ENCODE peak calls at places on chromosomes 13 and 19, in five cellular contexts. One of them, this sample, is unnamed.
A peak's percentile ranks its signal among the peaks of the same experiment; 100 is the strongest.

GRCh38 chr13:43787518-43787891 is 733 bp upstream of the ENOX1 start:
- DNase-seq in K562: no peak
- DNase-seq in H1: no peak
- DNase-seq in SK-N-SH: no peak
- DNase-seq in HCT116: no peak
- DNase-seq in this sample: no peak

GRCh38 chr19:48618278-48618915 is 581 bp downstream of the RPL18 start:
- DNase-seq in K562: no peak
- DNase-seq in H1: no peak
- DNase-seq in SK-N-SH: no peak
- DNase-seq in HCT116: no peak
- DNase-seq in this sample: no peak

GRCh38 chr13:105611424-105611823 is 924.0 kb downstream of the EFNB2 start:
- DNase-seq in K562: no peak
- DNase-seq in H1: no peak
- DNase-seq in SK-N-SH: no peak
- DNase-seq in HCT116: no peak
- DNase-seq in this sample: no peak

GRCh38 chr19:58407658-58408151 is 744 bp upstream of the ZNF584 start:
- DNase-seq in K562: no peak
- DNase-seq in H1: no peak
- DNase-seq in SK-N-SH: no peak
- DNase-seq in HCT116: no peak
- DNase-seq in this sample: no peak

GRCh38 chr19:8097198-8097597 is 44.6 kb downstream of the CCL25 start:
- DNase-seq in K562: no peak
- DNase-seq in H1: no peak
- DNase-seq in SK-N-SH: no peak
- DNase-seq in HCT116: no peak
- DNase-seq in this sample: no peak

GRCh38 chr13:103403148-103403740 is 337.0 kb upstream of the SLC10A2 start:
- DNase-seq in K562: no peak
- DNase-seq in H1: no peak
- DNase-seq in SK-N-SH: no peak
- DNase-seq in HCT116: no peak
- DNase-seq in this sample: no peak

GRCh38 chr13:110047511-110047910 is 259.4 kb downstream of the COL4A1 start:
- DNase-seq in K562: no peak
- DNase-seq in H1: no peak
- DNase-seq in SK-N-SH: peak; percentile 42
- DNase-seq in HCT116: no peak
- DNase-seq in this sample: no peak

GRCh38 chr13:61880576-61881283 is 465.1 kb upstream of the PCDH20 start:
- DNase-seq in K562: peak; percentile 7
- DNase-seq in H1: no peak
- DNase-seq in SK-N-SH: peak; percentile 24
- DNase-seq in HCT116: peak; percentile 26
- DNase-seq in this sample: no peak

GRCh38 chr13:91722267-91722884 is 324.0 kb downstream of the GPC5 start:
- DNase-seq in K562: peak; percentile 66
- DNase-seq in H1: no peak
- DNase-seq in SK-N-SH: peak; percentile 36
- DNase-seq in HCT116: no peak
- DNase-seq in this sample: peak; percentile 32

GRCh38 chr19:48170817-48171347 is 402 bp downstream of the ZSWIM9 start:
- DNase-seq in K562: no peak
- DNase-seq in H1: no peak
- DNase-seq in SK-N-SH: peak; percentile 64
- DNase-seq in HCT116: no peak
- DNase-seq in this sample: no peak

GRCh38 chr19:35045667-35046300 is 4.3 kb downstream of the HPN start:
- DNase-seq in K562: peak; percentile 59
- DNase-seq in H1: no peak
- DNase-seq in SK-N-SH: peak; percentile 51
- DNase-seq in HCT116: no peak
- DNase-seq in this sample: peak; percentile 42

GRCh38 chr13:66855110-66855509 is 375.0 kb downstream of the PCDH9 start:
- DNase-seq in K562: no peak
- DNase-seq in H1: no peak
- DNase-seq in SK-N-SH: no peak
- DNase-seq in HCT116: no peak
- DNase-seq in this sample: no peak

GRCh38 chr19:18754501-18754900 is 36.6 kb downstream of the COMP start:
- DNase-seq in K562: no peak
- DNase-seq in H1: no peak
- DNase-seq in SK-N-SH: no peak
- DNase-seq in HCT116: no peak
- DNase-seq in this sample: no peak

GRCh38 chr19:11019824-11020223 is 59.0 kb downstream of the SMARCA4 start:
- DNase-seq in K562: no peak
- DNase-seq in H1: no peak
- DNase-seq in SK-N-SH: no peak
- DNase-seq in HCT116: no peak
- DNase-seq in this sample: no peak

GRCh38 chr13:80923907-80924306 is 583.0 kb upstream of the SPRY2 start:
- DNase-seq in K562: no peak
- DNase-seq in H1: no peak
- DNase-seq in SK-N-SH: peak; percentile 3
- DNase-seq in HCT116: no peak
- DNase-seq in this sample: peak; percentile 48

DNA sequence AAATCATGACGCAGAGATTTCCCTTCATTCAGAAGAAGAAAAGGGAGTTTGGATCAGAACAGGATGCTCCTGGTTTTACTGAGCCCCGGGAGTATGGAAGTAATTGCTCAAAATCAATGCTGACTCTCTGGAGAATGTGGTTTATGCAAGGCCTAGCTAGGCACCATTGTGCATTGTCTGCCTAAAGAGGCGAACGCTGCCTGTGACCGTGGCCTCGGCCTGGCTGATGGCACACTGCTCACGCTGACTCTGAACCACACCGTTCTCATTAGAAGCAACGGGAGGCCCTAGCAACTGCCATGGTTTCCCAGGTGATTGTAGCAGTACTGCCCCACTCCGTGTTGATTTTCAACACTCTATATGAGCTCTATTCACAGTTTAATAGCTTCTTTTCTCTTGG is 41.7 kb upstream of the UBL3 start:
- DNase-seq in K562: no peak
- DNase-seq in H1: no peak
- DNase-seq in SK-N-SH: no peak
- DNase-seq in HCT116: no peak
- DNase-seq in this sample: no peak
- TF ChIP-seq JUND in K562: no peak
- TF ChIP-seq JUND in H1: no peak
- TF ChIP-seq JUND in SK-N-SH: no peak
- TF ChIP-seq JUND in HCT116: no peak
- TF ChIP-seq JUND in this sample: no peak

GRCh38 chr19:30708416-30708815 is 336.2 kb downstream of the ZNF536 start:
- DNase-seq in K562: no peak
- DNase-seq in H1: no peak
- DNase-seq in SK-N-SH: no peak
- DNase-seq in HCT116: no peak
- DNase-seq in this sample: no peak
- TF ChIP-seq JUND in K562: no peak
- TF ChIP-seq JUND in H1: no peak
- TF ChIP-seq JUND in SK-N-SH: no peak
- TF ChIP-seq JUND in HCT116: no peak
- TF ChIP-seq JUND in this sample: no peak

GRCh38 chr13:95206116-95206515 is 95.1 kb downstream of the ABCC4 start:
- DNase-seq in K562: no peak
- DNase-seq in H1: no peak
- DNase-seq in SK-N-SH: no peak
- DNase-seq in HCT116: no peak
- DNase-seq in this sample: no peak

GRCh38 chr13:95199896-95200295 is 101.4 kb downstream of the ABCC4 start:
- DNase-seq in K562: no peak
- DNase-seq in H1: no peak
- DNase-seq in SK-N-SH: no peak
- DNase-seq in HCT116: no peak
- DNase-seq in this sample: no peak

GRCh38 chr13:95204231-95204765 is 97.0 kb downstream of the ABCC4 start:
- DNase-seq in K562: no peak
- DNase-seq in H1: no peak
- DNase-seq in SK-N-SH: no peak
- DNase-seq in HCT116: no peak
- DNase-seq in this sample: no peak

GRCh38 chr13:95197548-95197947 is 103.7 kb downstream of the ABCC4 start:
- DNase-seq in K562: no peak
- DNase-seq in H1: no peak
- DNase-seq in SK-N-SH: no peak
- DNase-seq in HCT116: no peak
- DNase-seq in this sample: no peak

GRCh38 chr13:95201814-95202521 is 99.3 kb downstream of the ABCC4 start:
- DNase-seq in K562: no peak
- DNase-seq in H1: no peak
- DNase-seq in SK-N-SH: peak; percentile 14
- DNase-seq in HCT116: no peak
- DNase-seq in this sample: no peak
- TF ChIP-seq JUND in K562: peak; percentile 92
- TF ChIP-seq JUND in H1: no peak
- TF ChIP-seq JUND in SK-N-SH: no peak
- TF ChIP-seq JUND in HCT116: no peak
- TF ChIP-seq JUND in this sample: no peak

DNA sequence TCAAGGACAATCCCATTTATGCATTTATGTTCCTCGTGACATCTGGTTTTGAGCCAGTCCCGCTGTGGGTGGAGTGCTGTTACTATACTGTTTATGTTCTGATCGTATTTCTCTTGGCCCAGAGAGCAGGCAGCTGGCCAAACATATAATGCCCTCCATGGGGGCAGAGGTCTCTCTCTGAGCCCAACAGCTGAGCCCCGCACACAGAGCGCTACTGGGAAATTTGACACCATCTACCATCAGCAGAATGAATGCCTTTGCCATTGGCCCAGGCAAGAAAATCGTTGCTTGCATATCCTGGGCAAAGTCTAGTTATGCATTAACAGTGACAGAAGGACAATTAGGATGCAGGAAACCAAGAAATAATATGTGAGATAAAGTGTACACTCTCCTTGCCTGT is 126.8 kb upstream of the CACNA1A start:
- DNase-seq in K562: no peak
- DNase-seq in H1: no peak
- DNase-seq in SK-N-SH: no peak
- DNase-seq in HCT116: no peak
- DNase-seq in this sample: no peak
- TF ChIP-seq JUND in K562: no peak
- TF ChIP-seq JUND in H1: no peak
- TF ChIP-seq JUND in SK-N-SH: no peak
- TF ChIP-seq JUND in HCT116: no peak
- TF ChIP-seq JUND in this sample: no peak

GRCh38 chr19:45591004-45591637 is 6.5 kb upstream of the OPA3 start:
- DNase-seq in K562: peak; percentile 80
- DNase-seq in H1: peak; percentile 81
- DNase-seq in SK-N-SH: peak; percentile 79
- DNase-seq in HCT116: no peak
- DNase-seq in this sample: peak; percentile 56

GRCh38 chr19:45592366-45592765 is 7.8 kb upstream of the OPA3 start:
- DNase-seq in K562: no peak
- DNase-seq in H1: no peak
- DNase-seq in SK-N-SH: no peak
- DNase-seq in HCT116: no peak
- DNase-seq in this sample: no peak

GRCh38 chr19:45590300-45591003 is 5.8 kb upstream of the OPA3 start:
- DNase-seq in K562: peak; percentile 30
- DNase-seq in H1: no peak
- DNase-seq in SK-N-SH: no peak
- DNase-seq in HCT116: no peak
- DNase-seq in this sample: no peak

GRCh38 chr19:45589768-45590167 is 5.2 kb upstream of the OPA3 start:
- DNase-seq in K562: no peak
- DNase-seq in H1: no peak
- DNase-seq in SK-N-SH: no peak
- DNase-seq in HCT116: no peak
- DNase-seq in this sample: no peak

GRCh38 chr19:45591638-45592005 is 7.0 kb upstream of the OPA3 start:
- DNase-seq in K562: no peak
- DNase-seq in H1: no peak
- DNase-seq in SK-N-SH: no peak
- DNase-seq in HCT116: no peak
- DNase-seq in this sample: no peak
- TF ChIP-seq JUND in K562: no peak
- TF ChIP-seq JUND in H1: no peak
- TF ChIP-seq JUND in SK-N-SH: no peak
- TF ChIP-seq JUND in HCT116: no peak
- TF ChIP-seq JUND in this sample: no peak

GRCh38 chr19:5615756-5616327 is 6.7 kb downstream of the SAFB2 start:
- DNase-seq in K562: no peak
- DNase-seq in H1: no peak
- DNase-seq in SK-N-SH: no peak
- DNase-seq in HCT116: no peak
- DNase-seq in this sample: no peak

GRCh38 chr19:5612891-5613290 is 9.7 kb downstream of the SAFB2 start:
- DNase-seq in K562: no peak
- DNase-seq in H1: no peak
- DNase-seq in SK-N-SH: no peak
- DNase-seq in HCT116: no peak
- DNase-seq in this sample: no peak

GRCh38 chr19:5609881-5610280 is 12.7 kb downstream of the SAFB2 start:
- DNase-seq in K562: no peak
- DNase-seq in H1: no peak
- DNase-seq in SK-N-SH: no peak
- DNase-seq in HCT116: no peak
- DNase-seq in this sample: no peak

GRCh38 chr19:5617080-5617479 is 5.5 kb downstream of the SAFB2 start:
- DNase-seq in K562: no peak
- DNase-seq in H1: no peak
- DNase-seq in SK-N-SH: no peak
- DNase-seq in HCT116: no peak
- DNase-seq in this sample: no peak

GRCh38 chr19:5613466-5613865 is 9.1 kb downstream of the SAFB2 start:
- DNase-seq in K562: no peak
- DNase-seq in H1: no peak
- DNase-seq in SK-N-SH: no peak
- DNase-seq in HCT116: no peak
- DNase-seq in this sample: no peak
- TF ChIP-seq JUND in K562: no peak
- TF ChIP-seq JUND in H1: no peak
- TF ChIP-seq JUND in SK-N-SH: no peak
- TF ChIP-seq JUND in HCT116: no peak
- TF ChIP-seq JUND in this sample: no peak

DNA sequence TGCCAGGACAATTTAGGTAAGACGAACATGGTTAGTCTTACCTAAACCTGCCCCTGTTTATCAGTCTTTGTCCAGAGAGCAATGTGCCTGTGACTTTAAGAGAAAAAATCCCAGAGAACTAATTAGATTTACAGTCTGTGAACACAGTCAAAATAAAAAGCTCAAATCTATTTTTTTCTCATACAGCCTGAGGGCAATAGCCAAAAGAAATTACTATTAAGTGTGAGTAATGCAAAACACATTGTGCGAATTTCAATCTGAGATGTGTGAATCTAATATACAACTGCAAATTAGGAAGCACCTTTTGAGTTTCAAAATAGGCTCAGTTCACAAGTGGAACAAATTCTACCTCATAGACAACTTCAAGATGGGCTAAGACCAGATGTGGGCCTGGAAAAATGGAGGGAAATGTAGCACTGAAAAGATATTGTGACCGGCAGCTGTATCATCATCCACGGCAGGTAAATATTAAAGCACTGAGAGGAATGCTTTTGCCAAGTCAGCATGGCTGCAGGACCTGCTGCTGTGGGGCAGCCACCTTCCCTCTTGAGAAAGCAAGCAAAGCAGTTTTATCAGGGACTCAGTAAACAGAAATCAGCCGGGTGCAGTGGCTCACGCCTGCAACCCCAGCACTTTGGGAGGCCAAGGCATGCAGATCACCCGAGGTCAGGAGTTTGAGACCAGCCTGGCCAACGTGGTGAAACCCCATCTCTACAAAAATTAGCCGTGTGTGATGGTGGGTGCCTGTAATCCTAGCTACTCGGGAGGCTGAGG is 114.8 kb downstream of the KATNAL1 start:
- DNase-seq in K562: no peak
- DNase-seq in H1: no peak
- DNase-seq in SK-N-SH: peak; percentile 14
- DNase-seq in HCT116: no peak
- DNase-seq in this sample: no peak
- TF ChIP-seq JUND in K562: no peak
- TF ChIP-seq JUND in H1: no peak
- TF ChIP-seq JUND in SK-N-SH: no peak
- TF ChIP-seq JUND in HCT116: no peak
- TF ChIP-seq JUND in this sample: no peak